ENCODE peak calls at places on chromosomes 7 and 10, in four cellular contexts. B is K562, J is HL-60, K is GM12878. M is an unnamed sample.

GRCh38 chr7:101507791-101508252 is 121.3 kb downstream of the MYL10 start:
- DNase-seq in B (peak; percentile 74), K (no peak), J (peak; percentile 53), M (no peak)

GRCh38 chr7:87510430-87510875 is 35.0 kb upstream of the ABCB4 start:
- DNase-seq in B (no peak), J (no peak), K (no peak), M (no peak)

GRCh38 chr7:114663502-114663901 is 248.9 kb downstream of the FOXP2 start:
- DNase-seq in J (no peak), B (no peak), K (peak; percentile 15), M (no peak)

GRCh38 chr10:21363753-21364104 is 161.8 kb downstream of the SKIDA1 start:
- DNase-seq in K (no peak), B (no peak), J (no peak), M (no peak)

GRCh38 chr10:104980401-104980800 is 339.3 kb downstream of the SORCS3 start:
- DNase-seq in K (no peak), J (no peak), B (no peak), M (no peak)

GRCh38 chr10:129945031-129945430 is 19.0 kb downstream of the EBF3 start:
- DNase-seq in K (no peak), J (no peak), B (no peak), M (no peak)

GRCh38 chr7:24197852-24198251 is 86.1 kb upstream of the NPY start:
- DNase-seq in J (no peak), B (no peak), K (no peak), M (no peak)

GRCh38 chr10:35504132-35504531 is 101.0 kb upstream of the GJD4 start:
- DNase-seq in J (no peak), K (no peak), B (no peak), M (no peak)

GRCh38 chr10:4543943-4544540 is 282.0 kb upstream of the AKR1E2 start:
- DNase-seq in B (no peak), J (no peak), K (no peak), M (no peak)

GRCh38 chr10:84256510-84257342 is 11.9 kb downstream of the RGR start:
- DNase-seq in B (peak; percentile 85), J (peak; percentile 32), K (no peak), M (no peak)

GRCh38 chr7:90211391-90212148 is at the start of gene STEAP2:
- DNase-seq in K (no peak), B (no peak), J (peak; percentile 53), M (peak; percentile 42)

GRCh38 chr7:28759373-28760013 is 198.6 kb downstream of the TRIL start:
- DNase-seq in J (no peak), K (no peak), B (no peak), M (no peak)

GRCh38 chr10:17533731-17534130 is 79.3 kb upstream of the ST8SIA6 start:
- DNase-seq in B (no peak), K (no peak), J (no peak), M (no peak)

GRCh38 chr10:78532480-78533046 is 498.9 kb downstream of the RPS24 start:
- DNase-seq in J (no peak), B (no peak), K (no peak), M (no peak)

GRCh38 chr7:24435002-24435401 is 138.2 kb upstream of the PALS2 start:
- DNase-seq in B (no peak), K (no peak), J (no peak), M (no peak)

GRCh38 chr10:91540714-91541113 is 92.2 kb downstream of the PPP1R3C start:
- DNase-seq in K (no peak), J (no peak), B (no peak), M (no peak)

GRCh38 chr10:69123306-69123746 is 652 bp upstream of the VPS26A start:
- DNase-seq in B (peak; percentile 35), K (no peak), J (no peak), M (peak; percentile 25)

GRCh38 chr10:130654726-130655125 is 518.5 kb downstream of the GLRX3 start:
- DNase-seq in B (no peak), J (no peak), K (no peak), M (no peak)

GRCh38 chr7:151148319-151149259 is 18.9 kb downstream of the GBX1 start:
- DNase-seq in J (no peak), K (no peak), B (no peak), M (no peak)
- TF ChIP-seq SPI1 in J (no peak), K (no peak), B (no peak), M (no peak)

DNA sequence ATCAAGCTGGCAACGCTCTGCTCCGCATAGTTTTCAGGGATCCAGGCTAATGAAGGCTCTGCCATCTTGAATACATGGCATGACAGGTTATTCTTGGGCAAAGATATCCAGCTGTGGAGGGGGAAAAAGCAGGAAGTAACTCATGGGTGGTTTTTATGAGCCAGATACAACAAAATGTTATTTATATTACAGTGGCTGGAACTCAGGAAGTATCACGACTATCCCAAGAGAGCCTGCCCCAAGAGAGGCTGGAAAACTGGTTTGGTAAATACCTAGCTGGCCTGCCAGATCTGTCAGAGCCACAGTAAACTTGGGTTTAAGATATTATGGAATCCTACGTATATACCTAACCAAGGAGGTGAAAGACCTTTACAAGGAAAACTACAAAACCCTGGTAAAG is 462.8 kb upstream of the ANKRD30A start:
- DNase-seq in J (no peak), B (no peak), K (no peak), M (no peak)
- TF ChIP-seq SPI1 in J (no peak), B (no peak), K (no peak), M (no peak)

DNA sequence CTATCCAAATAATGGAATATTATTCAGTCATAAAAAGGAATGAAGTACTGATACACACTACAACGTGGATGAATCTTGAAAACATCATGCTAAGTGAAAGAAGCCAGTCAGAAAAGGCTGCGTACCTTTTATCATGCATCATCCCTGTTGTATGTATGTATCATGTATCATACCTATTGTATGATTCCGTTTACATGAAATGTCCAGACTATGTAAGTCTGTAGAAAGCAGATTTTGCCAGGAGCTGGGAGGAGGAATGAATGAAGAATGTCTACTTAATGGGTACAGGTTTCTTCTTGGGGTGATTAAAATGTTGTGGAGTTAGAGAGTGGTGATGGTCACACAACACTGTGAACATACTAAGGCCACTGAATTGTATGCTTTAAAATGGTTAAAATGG is 135.9 kb upstream of the KLF14 start:
- DNase-seq in J (no peak), K (no peak), B (no peak), M (no peak)
- TF ChIP-seq SPI1 in J (no peak), K (no peak), B (no peak), M (no peak)

GRCh38 chr10:123564631-123565030 is 101.5 kb upstream of the GPR26 start:
- DNase-seq in K (no peak), J (no peak), B (no peak), M (no peak)

GRCh38 chr10:123563581-123563855 is 102.6 kb upstream of the GPR26 start:
- DNase-seq in K (no peak), B (no peak), J (no peak), M (no peak)

GRCh38 chr10:123562387-123562786 is 103.8 kb upstream of the GPR26 start:
- DNase-seq in K (no peak), B (no peak), J (no peak), M (no peak)

GRCh38 chr10:123563994-123564393 is 102.2 kb upstream of the GPR26 start:
- DNase-seq in J (no peak), K (no peak), B (no peak), M (no peak)

GRCh38 chr10:123562811-123563580 is 103.2 kb upstream of the GPR26 start:
- DNase-seq in B (no peak), J (no peak), K (no peak), M (no peak)
- TF ChIP-seq SPI1 in B (no peak), J (no peak), K (no peak), M (no peak)